ENCODE peak calls at places on chromosomes 3 and 15, in eight cellular contexts. One of them, this sample, is unnamed.

GRCh38 chr15:80203361-80203885 is 48.6 kb downstream of the CTXND1 start:
- DNase-seq in lung: no peak
- DNase-seq in CD4-positive, CD25-positive, alpha-beta regulatory T cell: no peak
- DNase-seq in breast epithelium: no peak
- DNase-seq in GM23248: no peak
- DNase-seq in neural progenitor cell: no peak
- DNase-seq in SK-N-SH: no peak
- DNase-seq in vagina: peak
- DNase-seq in this sample: no peak

GRCh38 chr15:59210186-59210585 is 3.5 kb downstream of the LDHAL6B start:
- DNase-seq in CD4-positive, CD25-positive, alpha-beta regulatory T cell: no peak
- DNase-seq in lung: no peak
- DNase-seq in SK-N-SH: no peak
- DNase-seq in breast epithelium: no peak
- DNase-seq in GM23248: no peak
- DNase-seq in neural progenitor cell: no peak
- DNase-seq in vagina: no peak
- DNase-seq in this sample: no peak

GRCh38 chr3:141629950-141630349 is 108.1 kb upstream of the RNF7 start:
- DNase-seq in SK-N-SH: no peak
- DNase-seq in neural progenitor cell: no peak
- DNase-seq in CD4-positive, CD25-positive, alpha-beta regulatory T cell: no peak
- DNase-seq in vagina: no peak
- DNase-seq in GM23248: no peak
- DNase-seq in breast epithelium: no peak
- DNase-seq in lung: peak
- DNase-seq in this sample: no peak

GRCh38 chr3:12897537-12898289 is 56.3 kb upstream of the RPL32 start:
- DNase-seq in lung: no peak
- DNase-seq in CD4-positive, CD25-positive, alpha-beta regulatory T cell: no peak
- DNase-seq in vagina: no peak
- DNase-seq in GM23248: no peak
- DNase-seq in SK-N-SH: no peak
- DNase-seq in neural progenitor cell: no peak
- DNase-seq in breast epithelium: no peak
- DNase-seq in this sample: no peak

GRCh38 chr3:23607184-23607847 is 198.4 kb upstream of the UBE2E1 start:
- DNase-seq in lung: no peak
- DNase-seq in vagina: no peak
- DNase-seq in GM23248: no peak
- DNase-seq in CD4-positive, CD25-positive, alpha-beta regulatory T cell: no peak
- DNase-seq in breast epithelium: no peak
- DNase-seq in neural progenitor cell: no peak
- DNase-seq in SK-N-SH: no peak
- DNase-seq in this sample: no peak

GRCh38 chr3:101935081-101935480 is 85.8 kb downstream of the NFKBIZ start:
- DNase-seq in CD4-positive, CD25-positive, alpha-beta regulatory T cell: no peak
- DNase-seq in vagina: no peak
- DNase-seq in SK-N-SH: no peak
- DNase-seq in neural progenitor cell: no peak
- DNase-seq in GM23248: no peak
- DNase-seq in breast epithelium: no peak
- DNase-seq in lung: no peak
- DNase-seq in this sample: no peak

GRCh38 chr3:8739757-8740508 is 6.3 kb downstream of the CAV3 start:
- DNase-seq in vagina: no peak
- DNase-seq in CD4-positive, CD25-positive, alpha-beta regulatory T cell: no peak
- DNase-seq in lung: no peak
- DNase-seq in GM23248: peak
- DNase-seq in neural progenitor cell: no peak
- DNase-seq in breast epithelium: no peak
- DNase-seq in SK-N-SH: no peak
- DNase-seq in this sample: no peak

GRCh38 chr3:139473155-139473771 is 3.1 kb downstream of the RBP2 start:
- DNase-seq in GM23248: peak
- DNase-seq in breast epithelium: no peak
- DNase-seq in CD4-positive, CD25-positive, alpha-beta regulatory T cell: no peak
- DNase-seq in neural progenitor cell: no peak
- DNase-seq in SK-N-SH: no peak
- DNase-seq in vagina: no peak
- DNase-seq in lung: no peak
- DNase-seq in this sample: no peak

GRCh38 chr3:61521229-61521628 is 40.1 kb upstream of the PTPRG start:
- DNase-seq in CD4-positive, CD25-positive, alpha-beta regulatory T cell: no peak
- DNase-seq in lung: no peak
- DNase-seq in GM23248: no peak
- DNase-seq in breast epithelium: no peak
- DNase-seq in SK-N-SH: no peak
- DNase-seq in neural progenitor cell: no peak
- DNase-seq in vagina: no peak
- DNase-seq in this sample: no peak

GRCh38 chr15:82137261-82137660 is 91.4 kb upstream of the MEX3B start:
- DNase-seq in SK-N-SH: no peak
- DNase-seq in breast epithelium: no peak
- DNase-seq in vagina: no peak
- DNase-seq in lung: no peak
- DNase-seq in CD4-positive, CD25-positive, alpha-beta regulatory T cell: no peak
- DNase-seq in GM23248: no peak
- DNase-seq in neural progenitor cell: no peak
- DNase-seq in this sample: no peak
- H3K27ac ChIP-seq in SK-N-SH: no peak
- H3K27ac ChIP-seq in breast epithelium: no peak
- H3K27ac ChIP-seq in vagina: no peak
- H3K27ac ChIP-seq in lung: no peak
- H3K27ac ChIP-seq in CD4-positive, CD25-positive, alpha-beta regulatory T cell: no peak
- H3K27ac ChIP-seq in GM23248: peak
- H3K27ac ChIP-seq in neural progenitor cell: no peak
- H3K27ac ChIP-seq in this sample: no peak

GRCh38 chr15:47334805-47335204 is 382.5 kb upstream of the SEMA6D start:
- DNase-seq in SK-N-SH: no peak
- DNase-seq in vagina: no peak
- DNase-seq in CD4-positive, CD25-positive, alpha-beta regulatory T cell: no peak
- DNase-seq in neural progenitor cell: no peak
- DNase-seq in GM23248: no peak
- DNase-seq in lung: no peak
- DNase-seq in breast epithelium: no peak
- DNase-seq in this sample: no peak

GRCh38 chr15:47337106-47337505 is 380.2 kb upstream of the SEMA6D start:
- DNase-seq in vagina: no peak
- DNase-seq in GM23248: no peak
- DNase-seq in lung: no peak
- DNase-seq in breast epithelium: no peak
- DNase-seq in SK-N-SH: no peak
- DNase-seq in neural progenitor cell: no peak
- DNase-seq in CD4-positive, CD25-positive, alpha-beta regulatory T cell: no peak
- DNase-seq in this sample: no peak

GRCh38 chr15:47333758-47334157 is 383.5 kb upstream of the SEMA6D start:
- DNase-seq in lung: no peak
- DNase-seq in SK-N-SH: no peak
- DNase-seq in GM23248: no peak
- DNase-seq in breast epithelium: no peak
- DNase-seq in vagina: no peak
- DNase-seq in CD4-positive, CD25-positive, alpha-beta regulatory T cell: no peak
- DNase-seq in neural progenitor cell: no peak
- DNase-seq in this sample: no peak

GRCh38 chr15:47331796-47332480 is 385.4 kb upstream of the SEMA6D start:
- DNase-seq in breast epithelium: no peak
- DNase-seq in neural progenitor cell: no peak
- DNase-seq in GM23248: peak
- DNase-seq in vagina: no peak
- DNase-seq in SK-N-SH: no peak
- DNase-seq in CD4-positive, CD25-positive, alpha-beta regulatory T cell: no peak
- DNase-seq in lung: no peak
- DNase-seq in this sample: no peak

GRCh38 chr15:47332481-47332880 is 384.8 kb upstream of the SEMA6D start:
- DNase-seq in GM23248: no peak
- DNase-seq in breast epithelium: no peak
- DNase-seq in lung: no peak
- DNase-seq in vagina: no peak
- DNase-seq in neural progenitor cell: no peak
- DNase-seq in SK-N-SH: no peak
- DNase-seq in CD4-positive, CD25-positive, alpha-beta regulatory T cell: no peak
- DNase-seq in this sample: no peak
- H3K27ac ChIP-seq in GM23248: no peak
- H3K27ac ChIP-seq in breast epithelium: no peak
- H3K27ac ChIP-seq in lung: peak
- H3K27ac ChIP-seq in vagina: no peak
- H3K27ac ChIP-seq in neural progenitor cell: no peak
- H3K27ac ChIP-seq in SK-N-SH: no peak
- H3K27ac ChIP-seq in CD4-positive, CD25-positive, alpha-beta regulatory T cell: no peak
- H3K27ac ChIP-seq in this sample: peak

DNA sequence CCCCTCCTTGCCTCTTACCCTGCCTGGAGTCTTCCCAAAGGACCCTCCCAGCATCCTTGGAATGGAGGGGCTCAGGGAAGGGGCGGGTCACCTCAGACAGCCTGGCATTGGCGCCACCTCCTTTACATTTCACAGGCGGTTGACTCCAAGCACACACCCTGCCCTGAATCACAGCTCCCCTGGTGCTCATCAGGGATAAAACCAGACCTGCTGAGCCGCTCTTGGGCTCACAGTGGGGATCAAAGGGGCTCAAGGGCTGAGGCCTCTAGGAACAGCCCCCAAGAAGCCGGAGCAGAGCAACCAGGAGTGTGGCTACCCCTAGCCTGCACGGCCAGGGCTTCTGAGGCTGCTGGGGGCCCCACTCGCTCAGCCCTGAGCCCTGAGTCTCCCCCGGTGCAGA is 16.6 kb downstream of the LINGO1 start:
- DNase-seq in GM23248: no peak
- DNase-seq in CD4-positive, CD25-positive, alpha-beta regulatory T cell: no peak
- DNase-seq in lung: no peak
- DNase-seq in neural progenitor cell: no peak
- DNase-seq in SK-N-SH: no peak
- DNase-seq in breast epithelium: no peak
- DNase-seq in vagina: no peak
- DNase-seq in this sample: no peak
- H3K27ac ChIP-seq in GM23248: no peak
- H3K27ac ChIP-seq in CD4-positive, CD25-positive, alpha-beta regulatory T cell: no peak
- H3K27ac ChIP-seq in lung: no peak
- H3K27ac ChIP-seq in neural progenitor cell: no peak
- H3K27ac ChIP-seq in SK-N-SH: no peak
- H3K27ac ChIP-seq in breast epithelium: no peak
- H3K27ac ChIP-seq in vagina: no peak
- H3K27ac ChIP-seq in this sample: no peak

GRCh38 chr15:51288143-51289065 is 50.0 kb downstream of the CYP19A1 start:
- DNase-seq in lung: no peak
- DNase-seq in vagina: no peak
- DNase-seq in breast epithelium: no peak
- DNase-seq in CD4-positive, CD25-positive, alpha-beta regulatory T cell: no peak
- DNase-seq in neural progenitor cell: no peak
- DNase-seq in GM23248: peak
- DNase-seq in SK-N-SH: no peak
- DNase-seq in this sample: no peak
- H3K27ac ChIP-seq in lung: no peak
- H3K27ac ChIP-seq in vagina: no peak
- H3K27ac ChIP-seq in breast epithelium: no peak
- H3K27ac ChIP-seq in CD4-positive, CD25-positive, alpha-beta regulatory T cell: no peak
- H3K27ac ChIP-seq in neural progenitor cell: no peak
- H3K27ac ChIP-seq in GM23248: no peak
- H3K27ac ChIP-seq in SK-N-SH: no peak
- H3K27ac ChIP-seq in this sample: no peak

DNA sequence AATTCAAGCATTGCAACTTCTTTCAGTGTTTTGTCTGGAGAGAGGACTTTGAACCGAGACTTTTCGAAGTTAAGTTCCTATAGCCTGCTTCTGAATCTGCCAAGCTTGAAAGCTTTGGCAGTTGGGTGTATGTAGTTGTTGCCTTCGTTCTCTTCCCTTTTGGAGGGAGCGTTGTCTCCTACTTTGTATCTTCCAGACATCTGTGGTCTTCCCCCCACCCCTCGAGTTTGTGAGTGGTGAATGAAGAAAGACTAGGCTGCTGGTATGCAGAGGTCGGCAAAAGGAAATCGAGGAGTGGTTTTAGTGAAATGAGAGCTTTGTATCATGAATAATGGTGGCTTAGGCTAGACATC is 1.3 kb downstream of the CTNNB1 start:
- DNase-seq in vagina: no peak
- DNase-seq in neural progenitor cell: peak
- DNase-seq in GM23248: peak
- DNase-seq in breast epithelium: no peak
- DNase-seq in SK-N-SH: no peak
- DNase-seq in CD4-positive, CD25-positive, alpha-beta regulatory T cell: peak
- DNase-seq in lung: no peak
- DNase-seq in this sample: peak
- H3K27ac ChIP-seq in vagina: peak
- H3K27ac ChIP-seq in neural progenitor cell: no peak
- H3K27ac ChIP-seq in GM23248: peak
- H3K27ac ChIP-seq in breast epithelium: peak
- H3K27ac ChIP-seq in SK-N-SH: peak
- H3K27ac ChIP-seq in CD4-positive, CD25-positive, alpha-beta regulatory T cell: peak
- H3K27ac ChIP-seq in lung: peak
- H3K27ac ChIP-seq in this sample: no peak

GRCh38 chr3:190074817-190075216 is 45.9 kb downstream of the P3H2 start:
- DNase-seq in CD4-positive, CD25-positive, alpha-beta regulatory T cell: no peak
- DNase-seq in SK-N-SH: no peak
- DNase-seq in GM23248: no peak
- DNase-seq in lung: no peak
- DNase-seq in neural progenitor cell: no peak
- DNase-seq in vagina: no peak
- DNase-seq in breast epithelium: no peak
- DNase-seq in this sample: no peak

GRCh38 chr3:190073264-190073663 is 47.4 kb downstream of the P3H2 start:
- DNase-seq in neural progenitor cell: no peak
- DNase-seq in lung: no peak
- DNase-seq in GM23248: no peak
- DNase-seq in SK-N-SH: peak
- DNase-seq in CD4-positive, CD25-positive, alpha-beta regulatory T cell: no peak
- DNase-seq in vagina: no peak
- DNase-seq in breast epithelium: no peak
- DNase-seq in this sample: no peak

GRCh38 chr3:190077646-190078045 is 43.1 kb downstream of the P3H2 start:
- DNase-seq in lung: no peak
- DNase-seq in vagina: no peak
- DNase-seq in GM23248: peak
- DNase-seq in breast epithelium: no peak
- DNase-seq in CD4-positive, CD25-positive, alpha-beta regulatory T cell: no peak
- DNase-seq in neural progenitor cell: no peak
- DNase-seq in SK-N-SH: no peak
- DNase-seq in this sample: no peak

GRCh38 chr3:190076601-190077444 is 43.9 kb downstream of the P3H2 start:
- DNase-seq in GM23248: peak
- DNase-seq in vagina: no peak
- DNase-seq in lung: peak
- DNase-seq in SK-N-SH: no peak
- DNase-seq in CD4-positive, CD25-positive, alpha-beta regulatory T cell: no peak
- DNase-seq in breast epithelium: no peak
- DNase-seq in neural progenitor cell: peak
- DNase-seq in this sample: no peak

DNA sequence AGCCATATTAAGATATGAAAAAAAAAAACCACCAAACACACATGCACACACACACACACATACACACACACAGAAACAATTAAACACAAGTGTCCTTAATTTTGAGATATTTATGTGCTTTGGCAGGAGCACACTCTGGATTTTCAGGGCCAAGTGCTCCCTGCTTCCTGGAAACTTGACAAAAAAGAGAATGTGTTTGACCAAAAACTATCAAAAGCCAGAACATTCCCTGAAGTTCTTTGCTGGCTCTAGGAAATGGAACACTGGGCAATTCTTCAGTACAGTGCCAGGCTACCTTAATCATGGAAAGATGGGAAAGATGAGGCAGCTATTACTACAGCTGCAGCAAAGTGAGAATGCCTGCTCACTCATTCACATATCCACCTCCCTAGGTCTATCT is 44.6 kb downstream of the P3H2 start:
- DNase-seq in neural progenitor cell: no peak
- DNase-seq in CD4-positive, CD25-positive, alpha-beta regulatory T cell: no peak
- DNase-seq in lung: no peak
- DNase-seq in breast epithelium: no peak
- DNase-seq in GM23248: peak
- DNase-seq in SK-N-SH: no peak
- DNase-seq in vagina: no peak
- DNase-seq in this sample: no peak
- H3K27ac ChIP-seq in neural progenitor cell: no peak
- H3K27ac ChIP-seq in CD4-positive, CD25-positive, alpha-beta regulatory T cell: no peak
- H3K27ac ChIP-seq in lung: no peak
- H3K27ac ChIP-seq in breast epithelium: peak
- H3K27ac ChIP-seq in GM23248: peak
- H3K27ac ChIP-seq in SK-N-SH: peak
- H3K27ac ChIP-seq in vagina: no peak
- H3K27ac ChIP-seq in this sample: no peak

This sample was measured in SK-N-MC.